ENCODE peak calls at places on chromosomes 5 and 9, in six cellular contexts. O is SK-N-SH, N is A549, Q is AG04449, F is brain microvascular endothelial cell, T is OCI-LY7. Z is an unnamed sample.

GRCh38 chr5:132813599-132814440 is 718 bp downstream of the SOWAHA start:
- DNase-seq in Q (no peak), T (no peak), O (peak; percentile 86), F (no peak), N (peak; percentile 34), Z (no peak)

GRCh38 chr5:127386557-127386956 is 96.0 kb downstream of the MEGF10 start:
- DNase-seq in F (peak; percentile 77), Q (peak; percentile 28), N (peak; percentile 3), T (no peak), O (no peak), Z (no peak)

GRCh38 chr5:114857951-114858401 is 311.7 kb downstream of the TRIM36 start:
- DNase-seq in O (no peak), N (no peak), Q (no peak), F (no peak), T (no peak), Z (no peak)

GRCh38 chr5:139658928-139659667 is 10.9 kb downstream of the CXXC5 start:
- DNase-seq in N (peak; percentile 70), O (no peak), T (no peak), F (peak; percentile 63), Q (no peak), Z (no peak)

GRCh38 chr5:100644206-100644605 is 109.0 kb downstream of the FAM174A start:
- DNase-seq in Q (no peak), N (no peak), F (no peak), O (no peak), T (no peak), Z (peak; percentile 95)

GRCh38 chr5:17216974-17217325 is 481 bp upstream of the BASP1 start:
- DNase-seq in Q (no peak), N (peak; percentile 86), O (no peak), F (peak; percentile 48), T (peak; percentile 35), Z (no peak)

GRCh38 chr9:136690841-136691261 is 3.6 kb upstream of the AGPAT2 start:
- DNase-seq in T (no peak), N (no peak), Q (no peak), F (no peak), O (no peak), Z (no peak)

GRCh38 chr5:110536120-110537115 is 190.1 kb downstream of the TMEM232 start:
- DNase-seq in N (no peak), Q (no peak), T (no peak), O (no peak), F (no peak), Z (no peak)

GRCh38 chr5:88281322-88281721 is 12.7 kb upstream of the TMEM161B start:
- DNase-seq in Q (no peak), O (no peak), T (no peak), N (no peak), F (no peak), Z (no peak)

GRCh38 chr9:119453490-119453911 is 84.3 kb upstream of the BRINP1 start:
- DNase-seq in N (no peak), Q (no peak), F (no peak), T (no peak), O (no peak), Z (no peak)

GRCh38 chr5:62093981-62094380 is 212.0 kb upstream of the KIF2A start:
- DNase-seq in T (no peak), O (peak; percentile 64), Q (no peak), F (peak; percentile 34), N (peak; percentile 31), Z (peak; percentile 30)

DNA sequence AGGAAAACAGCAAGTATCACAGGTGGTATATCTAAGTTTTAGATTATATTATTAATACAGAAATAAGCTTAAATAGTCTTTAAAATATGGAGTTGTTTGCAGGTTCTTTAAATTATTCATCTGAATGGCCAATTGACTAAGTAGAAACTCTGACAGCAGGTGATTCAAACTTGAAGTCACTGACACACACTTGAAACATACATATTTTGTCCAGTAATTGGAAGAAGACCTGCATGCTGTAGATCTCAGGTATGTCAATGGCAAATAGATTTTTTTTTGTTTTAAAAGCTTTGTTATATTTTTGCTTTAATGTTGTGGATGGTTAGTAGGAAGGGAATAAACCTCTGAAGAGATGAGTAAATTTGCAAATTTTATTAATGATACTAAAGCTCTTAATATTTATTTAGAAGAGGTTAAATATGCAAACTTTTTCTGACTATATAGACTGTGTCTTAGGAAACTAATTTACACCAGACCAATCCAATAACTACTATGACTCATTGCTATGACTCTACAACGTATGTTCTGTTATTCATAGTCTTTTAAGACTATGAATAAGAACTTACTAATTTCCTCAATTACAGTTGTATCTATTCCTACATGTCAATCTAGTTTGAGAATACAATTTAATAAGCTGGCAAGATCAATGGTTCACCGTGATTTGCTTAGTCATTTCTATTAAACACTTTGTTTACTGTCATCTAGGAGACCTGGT is 53.9 kb upstream of the RORB start:
- DNase-seq in Q (no peak), T (no peak), O (no peak), F (no peak), N (no peak), Z (no peak)
- H3K4me3 ChIP-seq in Q (no peak overlapping the region), T (no peak overlapping the region), O (no peak overlapping the region), F (no peak overlapping the region), N (no peak overlapping the region), Z (no peak overlapping the region)

DNA sequence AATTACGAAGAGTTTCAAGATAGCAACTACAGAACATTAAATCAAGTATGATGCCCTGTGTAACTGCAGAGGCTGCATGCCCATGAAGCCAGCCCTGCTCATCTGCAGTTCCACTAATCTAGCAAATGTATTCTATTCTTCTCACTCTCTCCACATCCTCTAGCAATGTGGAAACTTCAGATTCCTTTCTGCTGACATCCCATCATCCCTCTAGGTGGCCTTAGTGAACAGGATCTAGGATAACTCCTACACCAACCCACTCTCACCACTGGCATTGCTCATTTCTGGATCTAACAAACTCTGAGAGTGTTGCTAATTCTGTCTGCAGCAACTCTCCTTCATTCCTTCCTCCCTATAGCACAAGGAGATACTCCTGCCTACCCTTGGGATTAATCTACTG is 80.8 kb downstream of the FAM81B start:
- DNase-seq in N (no peak), Q (peak; percentile 23), F (peak; percentile 55), T (no peak), O (no peak), Z (no peak)
- TF ChIP-seq CTCF in N (no peak), Q (no peak), F (peak; percentile 33), T (no peak), O (no peak), Z (peak; percentile 7)

GRCh38 chr5:83472213-83472507 is 616 bp downstream of the VCAN start:
- DNase-seq in O (peak; percentile 16), N (no peak), T (no peak), Q (no peak), F (no peak), Z (no peak)
- H3K4me3 ChIP-seq in O (peak overlapping the region; percentile 95), N (peak overlapping the region; percentile 56), T (no peak overlapping the region), Q (peak overlapping the region; percentile 82), F (peak overlapping the region; percentile 96), Z (peak overlapping the region; percentile 69)

GRCh38 chr5:141623197-141623596 is 4.4 kb upstream of the DIAPH1 start:
- DNase-seq in O (no peak), Q (no peak), F (no peak), T (peak; percentile 80), N (no peak), Z (no peak)
- TF ChIP-seq CTCF in O (no peak), Q (no peak), F (no peak), T (no peak), N (no peak), Z (no peak)

GRCh38 chr9:68552700-68553099 is 12.0 kb upstream of the TMEM252 start:
- DNase-seq in F (peak; percentile 47), T (no peak), Q (no peak), N (peak; percentile 14), O (no peak), Z (peak; percentile 71)
- H3K4me3 ChIP-seq in F (no peak overlapping the region), T (no peak overlapping the region), Q (no peak overlapping the region), N (no peak overlapping the region), O (no peak overlapping the region), Z (no peak overlapping the region)

DNA sequence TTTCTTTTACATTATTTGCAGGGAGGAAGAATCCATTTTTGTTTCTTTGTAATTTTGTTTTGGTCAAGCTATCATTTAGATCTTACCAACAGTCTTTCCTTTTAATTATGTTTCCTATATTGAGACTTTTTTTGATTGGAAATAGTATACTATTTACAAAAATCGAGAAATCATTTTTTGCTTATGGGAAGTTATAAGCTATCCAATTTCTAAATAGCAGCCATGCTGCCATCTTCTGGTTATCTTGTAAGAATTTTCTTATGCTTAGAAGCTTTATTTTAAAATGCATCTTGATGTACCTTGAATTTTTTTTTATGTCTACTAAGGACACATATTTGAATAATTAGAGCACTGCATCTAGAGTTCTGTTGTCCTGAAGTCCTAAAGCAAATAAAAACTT is 821.2 kb downstream of the PTPRD start:
- DNase-seq in O (no peak), Q (no peak), T (peak; percentile 61), N (peak; percentile 11), F (no peak), Z (no peak)
- TF ChIP-seq CTCF in O (peak; percentile 50), Q (no peak), T (peak; percentile 86), N (no peak), F (no peak), Z (peak; percentile 46)

GRCh38 chr5:164132358-164132757 is 626.9 kb downstream of the MAT2B start:
- DNase-seq in O (no peak), T (peak; percentile 1), F (no peak), N (no peak), Q (no peak), Z (no peak)

GRCh38 chr5:164127527-164127926 is 622.1 kb downstream of the MAT2B start:
- DNase-seq in O (no peak), F (no peak), Q (no peak), N (no peak), T (no peak), Z (no peak)
- H3K4me3 ChIP-seq in O (no peak overlapping the region), F (no peak overlapping the region), Q (no peak overlapping the region), N (no peak overlapping the region), T (no peak overlapping the region), Z (no peak overlapping the region)

DNA sequence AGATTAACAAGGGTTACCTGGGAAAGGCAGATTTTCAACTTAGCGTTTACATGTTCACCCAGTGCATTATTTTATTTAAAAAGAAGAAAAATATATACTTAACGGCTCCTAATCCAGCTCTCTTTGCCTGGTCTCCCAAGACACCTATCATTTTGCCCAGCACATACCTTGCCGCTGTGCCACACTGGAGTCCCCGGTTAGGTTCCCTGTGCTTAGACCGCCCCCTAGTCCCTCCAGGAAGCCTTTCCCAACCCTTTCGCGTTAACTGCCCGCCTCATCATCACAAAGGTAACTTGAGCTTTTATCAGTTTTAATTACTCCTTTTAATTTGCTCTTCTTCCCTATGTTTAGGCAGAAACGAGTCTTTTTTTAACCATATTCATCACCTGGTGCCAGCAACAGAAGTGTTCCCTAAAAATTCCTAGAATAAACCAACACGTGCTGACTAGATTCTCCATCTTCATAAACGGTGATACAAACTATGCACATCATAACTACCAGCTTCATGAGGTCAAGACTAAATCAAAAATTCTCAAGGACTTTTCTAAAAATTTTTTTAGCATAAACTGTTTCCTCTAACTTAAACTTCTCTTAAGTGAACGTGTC is 19.7 kb downstream of the DNAJA1 start:
- DNase-seq in Q (no peak), F (no peak), T (no peak), O (peak; percentile 64), N (peak; percentile 67), Z (no peak)
- TF ChIP-seq CTCF in Q (peak; percentile 19), F (peak; percentile 53), T (no peak), O (peak; percentile 28), N (peak; percentile 53), Z (peak; percentile 57)

GRCh38 chr5:112316006-112316405 is 103.1 kb downstream of the EPB41L4A start:
- DNase-seq in T (no peak), N (no peak), O (no peak), F (no peak), Q (no peak), Z (no peak)
- H3K4me3 ChIP-seq in T (no peak overlapping the region), N (no peak overlapping the region), O (no peak overlapping the region), F (no peak overlapping the region), Q (no peak overlapping the region), Z (no peak overlapping the region)

Z was measured in epithelial cell of proximal tubule.